ENCODE peak calls at places on chromosomes 11 and 22, in seven cellular contexts. Y is anterior cingulate cortex; Z is LHCN-M2; A is non-pigmented ciliary epithelial cell; O is activated T-helper 1 cell treated with anti-CD3 and anti-CD28 coated beads, Interleukin-2, amount 50 U/mL, for 16 hours; Q is ovary; L is IMR-90. K is an unnamed sample.
A peak's percentile ranks its signal among the peaks of the same experiment; 100 is the strongest.

GRCh38 chr11:495537-495931 is 11.5 kb downstream of the RNH1 start:
- DNase-seq in Z (peak; percentile 39), Q (no peak), L (peak; percentile 51), A (no peak), Y (no peak), O (no peak), K (no peak)

GRCh38 chr22:46653596-46653995 is 33.4 kb downstream of the GRAMD4 start:
- DNase-seq in Q (no peak), L (no peak), Z (no peak), A (no peak), Y (no peak), O (no peak), K (no peak)

GRCh38 chr11:105929381-105929955 is 92.6 kb downstream of the MSANTD4 start:
- DNase-seq in Z (no peak), A (no peak), Y (no peak), O (no peak), Q (no peak), L (peak; percentile 22), K (no peak)

GRCh38 chr22:26502688-26503561 is 9.3 kb downstream of the TFIP11 start:
- DNase-seq in A (no peak), Z (peak; percentile 31), L (peak; percentile 51), O (peak; percentile 13), Q (no peak), Y (peak; percentile 8), K (no peak)

GRCh38 chr11:123308077-123308476 is 113.0 kb upstream of the CLMP start:
- DNase-seq in O (no peak), L (peak; percentile 64), A (peak; percentile 52), Y (no peak), Q (no peak), Z (peak; percentile 13), K (no peak)

GRCh38 chr22:35467788-35468187 is 67.8 kb downstream of the MCM5 start:
- DNase-seq in O (no peak), L (peak; percentile 47), Q (peak; percentile 74), Z (peak; percentile 48), Y (no peak), A (no peak), K (no peak)

GRCh38 chr11:36945384-36945783 is 347.3 kb upstream of the RAG2 start:
- DNase-seq in O (no peak), Z (no peak), A (no peak), L (peak; percentile 23), Y (no peak), Q (no peak), K (no peak)

GRCh38 chr11:69516526-69516925 is 35.1 kb downstream of the LINC01488 start:
- DNase-seq in Y (no peak), L (peak; percentile 35), A (no peak), Q (no peak), O (no peak), Z (peak; percentile 30), K (no peak)

GRCh38 chr11:94768602-94769511 is 701 bp downstream of the AMOTL1 start:
- DNase-seq in Z (no peak), Q (peak; percentile 67), A (no peak), L (peak; percentile 49), Y (peak; percentile 41), O (no peak), K (peak; percentile 6)

GRCh38 chr11:8018742-8019631 is 31.9 kb downstream of the EIF3F start:
- DNase-seq in A (no peak), O (peak; percentile 58), L (peak; percentile 69), Q (peak; percentile 82), Y (peak; percentile 46), Z (peak; percentile 78), K (peak; percentile 49)

GRCh38 chr11:11382858-11383532 is 29.9 kb upstream of the CSNK2A3 start:
- DNase-seq in O (no peak), Q (no peak), Y (no peak), A (no peak), L (no peak), Z (peak; percentile 15), K (no peak)

GRCh38 chr11:827146-827860 is 416 bp upstream of the CRACR2B start:
- DNase-seq in Z (no peak), Y (no peak), O (no peak), Q (no peak), L (no peak), A (no peak), K (no peak)

GRCh38 chr11:18352581-18352980 is 30.2 kb downstream of the GTF2H1 start:
- DNase-seq in Y (no peak), Z (peak; percentile 41), L (peak; percentile 30), Q (no peak), A (no peak), O (no peak), K (no peak)

GRCh38 chr11:10407749-10408472 is 47.2 kb upstream of the AMPD3 start:
- DNase-seq in L (no peak), Z (no peak), Y (no peak), A (no peak), Q (no peak), O (no peak), K (no peak)

GRCh38 chr11:126231725-126232459 is 20.3 kb downstream of the FAM118B start:
- DNase-seq in Z (peak; percentile 82), Y (no peak), Q (no peak), O (no peak), L (peak; percentile 66), A (no peak), K (no peak)

GRCh38 chr11:15603208-15603607 is 488.5 kb downstream of the INSC start:
- DNase-seq in Z (no peak), Y (no peak), Q (peak; percentile 56), A (no peak), L (no peak), O (no peak), K (no peak)

GRCh38 chr22:42368379-42369249 is 63.6 kb downstream of the NFAM1 start:
- DNase-seq in A (no peak), Z (no peak), O (peak; percentile 15), Q (peak; percentile 46), L (no peak), Y (no peak), K (no peak)